ENCODE peak calls at places on chromosomes 2 and 18, in four cellular contexts. B is H1, W is H9, G is IMR-90. I is an unnamed sample.

GRCh38 chr2:7792031-7792651 is 874.9 kb downstream of the RNF144A start:
- DNase-seq in B (no peak), W (no peak), G (no peak), I (no peak)

GRCh38 chr2:221600388-221600787 is 28.3 kb upstream of the EPHA4 start:
- DNase-seq in B (no peak), W (no peak), G (no peak), I (no peak)

GRCh38 chr2:9739508-9739907 is 103.8 kb upstream of the TAF1B start:
- DNase-seq in B (no peak), W (no peak), G (no peak), I (no peak)

GRCh38 chr2:36408198-36408703 is 52.7 kb downstream of the CRIM1 start:
- DNase-seq in B (peak), W (peak), G (peak), I (peak)

GRCh38 chr2:196160101-196160500 is 11.3 kb downstream of the STK17B start:
- DNase-seq in B (no peak), W (peak), G (peak), I (peak)

GRCh38 chr2:30463535-30463934 is 16.5 kb downstream of the LCLAT1 start:
- DNase-seq in B (no peak), W (no peak), G (no peak), I (no peak)

GRCh38 chr2:70941701-70942100 is 6.0 kb downstream of the ATP6V1B1 start:
- DNase-seq in B (no peak), W (peak), G (no peak), I (no peak)

GRCh38 chr18:38966846-38967245 is 1401.2 kb upstream of the CELF4 start:
- DNase-seq in B (no peak), W (no peak), G (no peak), I (no peak)

GRCh38 chr2:195891081-195891480 is 177.6 kb downstream of the DNAH7 start:
- DNase-seq in B (no peak), W (no peak), G (no peak), I (no peak)

GRCh38 chr18:27311114-27311513 is 126.0 kb upstream of the CHST9 start:
- DNase-seq in B (no peak), W (no peak), G (no peak), I (no peak)

GRCh38 chr2:9693138-9693520 is 62.3 kb upstream of the YWHAQ start:
- DNase-seq in B (no peak), W (no peak), G (peak), I (no peak)

GRCh38 chr2:74959106-74959751 is 786 bp downstream of the POLE4 start:
- DNase-seq in B (no peak), W (no peak), G (no peak), I (no peak)

GRCh38 chr2:221572180-221572820 is at the start of gene EPHA4:
- DNase-seq in B (peak), W (peak), G (peak), I (peak)

GRCh38 chr2:12686708-12687107 is 30.0 kb upstream of the TRIB2 start:
- DNase-seq in B (no peak), W (no peak), G (no peak), I (no peak)

GRCh38 chr2:39875182-39875913 is 96.3 kb upstream of the THUMPD2 start:
- DNase-seq in B (no peak), W (no peak), G (peak), I (no peak)

GRCh38 chr2:220466251-220466691 is 838.8 kb downstream of the SLC4A3 start:
- DNase-seq in B (no peak), W (no peak), G (peak), I (no peak)

GRCh38 chr2:8452979-8453903 is 228.6 kb upstream of the ID2 start:
- DNase-seq in B (no peak), W (no peak), G (peak), I (no peak)

GRCh38 chr2:10575566-10576300 is 114.0 kb downstream of the NOL10 start:
- DNase-seq in B (no peak), W (no peak), G (peak), I (no peak)

GRCh38 chr2:230018153-230018552 is 50.6 kb downstream of the SLC16A14 start:
- DNase-seq in B (no peak), W (no peak), G (peak), I (no peak)

GRCh38 chr2:9160732-9161131 is 45.9 kb upstream of the ASAP2 start:
- DNase-seq in B (no peak), W (peak), G (no peak), I (peak)

GRCh38 chr2:202127793-202128215 is 54.7 kb downstream of the KIAA2012 start:
- DNase-seq in B (no peak), W (no peak), G (no peak), I (no peak)

GRCh38 chr18:72107647-72108046 is 436.5 kb downstream of the CBLN2 start:
- DNase-seq in B (peak), W (peak), G (no peak), I (peak)

GRCh38 chr18:28713026-28713425 is 536.1 kb upstream of the CDH2 start:
- DNase-seq in B (no peak), W (no peak), G (no peak), I (peak)

GRCh38 chr2:46988733-46989481 is 73.3 kb upstream of the MCFD2 start:
- DNase-seq in B (no peak), W (peak), G (no peak), I (no peak)

GRCh38 chr18:8389391-8390340 is 219.6 kb upstream of the RAB12 start:
- DNase-seq in B (peak), W (peak), G (peak), I (peak)

GRCh38 chr2:31003717-31004116 is 134.5 kb downstream of the GALNT14 start:
- DNase-seq in B (no peak), W (no peak), G (no peak), I (no peak)

GRCh38 chr18:12821408-12821807 is 62.6 kb downstream of the PTPN2 start:
- DNase-seq in B (no peak), W (peak), G (no peak), I (peak)

GRCh38 chr2:63741884-63742583 is 99.7 kb upstream of the UGP2 start:
- DNase-seq in B (no peak), W (no peak), G (peak), I (no peak)
- H3K9ac ChIP-seq in B (no peak), W (no peak), G (no peak), I (no peak)

GRCh38 chr2:240664622-240665021 is 18.1 kb downstream of the AQP12B start:
- DNase-seq in B (no peak), W (no peak), G (no peak), I (no peak)

GRCh38 chr2:240670950-240671349 is 11.7 kb downstream of the AQP12B start:
- DNase-seq in B (no peak), W (no peak), G (no peak), I (no peak)

GRCh38 chr2:240672701-240673190 is 9.9 kb downstream of the AQP12B start:
- DNase-seq in B (peak), W (peak), G (no peak), I (no peak)

GRCh38 chr2:240672076-240672700 is 10.5 kb downstream of the AQP12B start:
- DNase-seq in B (peak), W (peak), G (no peak), I (no peak)

GRCh38 chr2:240670402-240670801 is 12.3 kb downstream of the AQP12B start:
- DNase-seq in B (no peak), W (no peak), G (no peak), I (peak)
- H3K56ac ChIP-seq in B (no peak), W (no peak), G (no peak), I (peak)

DNA sequence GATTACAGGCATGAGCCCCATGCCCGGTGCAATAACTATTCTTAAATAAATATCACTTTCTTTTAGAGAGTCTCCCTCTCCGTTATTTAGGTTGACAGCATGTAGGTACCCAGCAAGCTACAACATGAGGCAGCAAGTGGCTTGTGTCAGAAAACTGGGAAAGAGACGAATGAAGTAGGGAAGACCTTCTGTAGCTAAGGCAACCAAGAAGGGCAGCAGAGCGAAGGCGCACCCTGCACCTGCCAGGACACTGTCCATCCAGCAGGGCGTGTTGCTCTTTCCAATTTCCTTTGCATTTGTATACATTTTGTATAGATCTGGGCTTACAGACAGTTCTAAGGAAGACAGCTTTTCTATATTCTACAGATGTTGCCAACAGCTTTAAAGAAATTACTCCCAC is 48.1 kb downstream of the FAM228A start:
- DNase-seq in B (no peak), W (no peak), G (no peak), I (no peak)
- H3K9ac ChIP-seq in B (no peak), W (no peak), G (no peak), I (no peak)

GRCh38 chr18:23995180-23995579 is 19.4 kb upstream of the TTC39C start:
- DNase-seq in B (no peak), W (no peak), G (no peak), I (no peak)

GRCh38 chr18:23994361-23994902 is 20.1 kb upstream of the TTC39C start:
- DNase-seq in B (no peak), W (no peak), G (peak), I (no peak)

GRCh38 chr18:23990474-23991410 is 23.8 kb upstream of the TTC39C start:
- DNase-seq in B (no peak), W (no peak), G (peak), I (no peak)

GRCh38 chr18:23992941-23993280 is 21.6 kb upstream of the TTC39C start:
- DNase-seq in B (no peak), W (no peak), G (no peak), I (no peak)

DNA sequence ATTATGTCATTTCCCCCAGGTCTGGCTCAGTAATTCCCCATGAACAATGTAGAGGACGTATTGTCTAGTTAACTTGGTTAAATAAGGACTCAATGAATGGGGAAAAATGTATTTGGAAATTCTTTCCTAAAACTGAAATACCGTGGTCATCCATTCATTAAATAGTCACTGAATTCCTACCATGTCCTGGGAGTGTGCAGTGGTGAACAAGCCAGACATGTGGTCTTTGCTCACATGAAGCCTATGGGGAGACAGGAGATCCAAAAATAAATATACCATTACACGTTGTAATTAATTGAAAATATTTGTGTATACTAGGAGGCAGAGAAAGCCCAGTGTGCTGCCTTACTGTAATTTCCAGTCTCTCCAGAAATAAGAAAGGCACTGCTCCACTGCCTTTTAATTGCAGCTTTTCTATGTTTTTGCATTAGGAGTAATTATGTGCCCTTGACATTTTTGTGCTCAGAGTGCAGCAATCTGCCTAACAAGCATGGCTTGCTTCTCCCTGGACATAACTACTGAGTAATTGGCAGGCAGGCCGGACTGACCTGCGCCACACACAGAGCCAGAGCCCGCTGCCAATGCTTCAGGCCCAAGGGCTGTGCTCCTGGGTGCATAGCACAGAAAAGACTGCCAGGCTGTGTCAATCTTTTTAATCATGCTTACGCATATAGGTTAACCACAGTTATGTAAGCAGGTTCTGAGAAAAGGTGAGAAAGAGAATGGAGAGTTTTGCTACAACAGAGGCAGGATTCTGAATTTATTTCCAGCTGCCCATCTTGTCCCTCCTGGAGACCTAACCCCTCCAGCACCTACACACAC is 22.2 kb upstream of the TTC39C start:
- DNase-seq in B (no peak), W (no peak), G (peak), I (no peak)
- H3K56ac ChIP-seq in B (no peak), W (no peak), G (no peak), I (no peak)

GRCh38 chr18:46680784-46681695 is 24.0 kb upstream of the LOXHD1 start:
- DNase-seq in B (no peak), W (no peak), G (no peak), I (no peak)

GRCh38 chr18:46683252-46683651 is 26.2 kb upstream of the LOXHD1 start:
- DNase-seq in B (no peak), W (no peak), G (no peak), I (no peak)

GRCh38 chr18:46688853-46689525 is 32.0 kb upstream of the LOXHD1 start:
- DNase-seq in B (no peak), W (no peak), G (no peak), I (no peak)

GRCh38 chr18:46686186-46686585 is 29.2 kb upstream of the LOXHD1 start:
- DNase-seq in B (no peak), W (no peak), G (no peak), I (no peak)
- H3K9ac ChIP-seq in B (no peak), W (no peak), G (no peak), I (no peak)

I was measured in mesendoderm.